ENCODE peak calls at places on chromosome 22, in ten cellular contexts. A is cardiac muscle cell; J is stomach; N is CD8-positive, alpha-beta T cell; V is GM12878; D is fibroblast of lung; U is HCT116; R is neuronal stem cell; W is testis; H is suprapubic skin. L is an unnamed sample. For H3K36me3, the result is how much of the 10 kb centered on the place peaks cover.

GRCh38 chr22:44621401-44622146 is 80.4 kb upstream of the PRR5 start:
- DNase-seq in A (no peak), J (no peak), N (no peak), V (no peak), D (no peak), U (no peak), R (no peak), W (no peak), H (no peak), L (no peak)

GRCh38 chr22:22692707-22693530 is 48.5 kb downstream of the GGTLC2 start:
- DNase-seq in A (peak), J (peak), N (peak), V (no peak), D (peak), U (no peak), R (peak), W (peak), H (no peak), L (peak)

GRCh38 chr22:19904174-19904856 is 37.3 kb upstream of the COMT start:
- DNase-seq in A (no peak), J (no peak), N (no peak), V (no peak), D (no peak), U (no peak), R (no peak), W (no peak), H (no peak), L (no peak)

GRCh38 chr22:44364750-44365118 is 52.0 kb upstream of the SHISAL1 start:
- DNase-seq in A (no peak), J (no peak), N (no peak), V (no peak), D (no peak), U (no peak), R (no peak), W (no peak), H (peak), L (no peak)

GRCh38 chr22:30947163-30947820 is 21.3 kb downstream of the MORC2 start:
- DNase-seq in A (no peak), J (no peak), N (no peak), V (no peak), D (no peak), U (no peak), R (peak), W (no peak), H (no peak), L (peak)

GRCh38 chr22:43136255-43136654 is 6.9 kb downstream of the MCAT start:
- DNase-seq in A (peak), J (peak), N (peak), V (no peak), D (peak), U (no peak), R (no peak), W (peak), H (no peak), L (no peak)

GRCh38 chr22:29380032-29380781 is 8.2 kb downstream of the AP1B1 start:
- DNase-seq in A (no peak), J (no peak), N (no peak), V (no peak), D (no peak), U (no peak), R (no peak), W (no peak), H (peak), L (peak)

GRCh38 chr22:31173386-31174145 is 13.6 kb downstream of the RNF185 start:
- DNase-seq in A (peak), J (no peak), N (no peak), V (no peak), D (peak), U (no peak), R (no peak), W (no peak), H (no peak), L (peak)

GRCh38 chr22:30606455-30607299 is at the start of gene TCN2:
- DNase-seq in A (peak), J (peak), N (peak), V (no peak), D (peak), U (no peak), R (peak), W (peak), H (peak), L (peak)

GRCh38 chr22:44355688-44356070 is 42.9 kb upstream of the SHISAL1 start:
- DNase-seq in A (no peak), J (no peak), N (no peak), V (no peak), D (no peak), U (no peak), R (no peak), W (no peak), H (peak), L (no peak)

GRCh38 chr22:30667486-30668305 is at the start of gene DUSP18:
- DNase-seq in A (peak), J (peak), N (peak), V (peak), D (peak), U (peak), R (peak), W (peak), H (peak), L (peak)

GRCh38 chr22:45262931-45263789 is 21.6 kb upstream of the UPK3A start:
- DNase-seq in A (no peak), J (no peak), N (no peak), V (peak), D (no peak), U (no peak), R (no peak), W (no peak), H (no peak), L (no peak)

GRCh38 chr22:30905696-30906341 is 62.8 kb downstream of the MORC2 start:
- DNase-seq in A (no peak), J (no peak), N (no peak), V (no peak), D (no peak), U (no peak), R (no peak), W (peak), H (no peak), L (no peak)

GRCh38 chr22:43012390-43012789 is 2.6 kb downstream of the PACSIN2 start:
- DNase-seq in A (no peak), J (no peak), N (no peak), V (no peak), D (peak), U (no peak), R (no peak), W (no peak), H (no peak), L (no peak)

GRCh38 chr22:44091021-44091721 is 67.1 kb downstream of the PARVB start:
- DNase-seq in A (peak), J (no peak), N (no peak), V (no peak), D (peak), U (peak), R (no peak), W (no peak), H (no peak), L (peak)

GRCh38 chr22:17368727-17369552 is at the start of gene CECR2:
- DNase-seq in A (peak), J (no peak), N (no peak), V (peak), D (peak), U (peak), R (peak), W (peak), H (no peak), L (no peak)

GRCh38 chr22:49291781-49292180 is 535.9 kb downstream of the BRD1 start:
- DNase-seq in A (no peak), J (no peak), N (no peak), V (no peak), D (no peak), U (no peak), R (no peak), W (no peak), H (peak), L (no peak)

GRCh38 chr22:50208939-50209892 is 8.4 kb downstream of the SELENOO start:
- DNase-seq in A (no peak), J (no peak), N (no peak), V (no peak), D (no peak), U (no peak), R (no peak), W (peak), H (no peak), L (no peak)

GRCh38 chr22:22894740-22895731 is 7.4 kb downstream of the IGLL5 start:
- DNase-seq in A (no peak), J (no peak), N (no peak), V (no peak), D (no peak), U (no peak), R (no peak), W (no peak), H (no peak), L (no peak)

GRCh38 chr22:32509045-32509444 is 34.4 kb downstream of the FBXO7 start:
- DNase-seq in A (no peak), J (no peak), N (no peak), V (no peak), D (no peak), U (no peak), R (no peak), W (no peak), H (no peak), L (no peak)

GRCh38 chr22:23187201-23187600 is 6.9 kb downstream of the BCR start:
- DNase-seq in A (peak), J (no peak), N (no peak), V (no peak), D (no peak), U (no peak), R (no peak), W (no peak), H (no peak), L (no peak)

GRCh38 chr22:25406510-25407210 is 157.8 kb upstream of the GRK3 start:
- DNase-seq in A (no peak), J (no peak), N (no peak), V (no peak), D (no peak), U (no peak), R (no peak), W (no peak), H (peak), L (no peak)

GRCh38 chr22:43881091-43882061 is 10.4 kb downstream of the PNPLA5 start:
- DNase-seq in A (no peak), J (no peak), N (no peak), V (no peak), D (no peak), U (no peak), R (no peak), W (no peak), H (peak), L (no peak)

GRCh38 chr22:33940741-33941140 is 20.5 kb upstream of the LARGE1 start:
- DNase-seq in A (no peak), J (no peak), N (no peak), V (no peak), D (no peak), U (no peak), R (no peak), W (no peak), H (no peak), L (peak)
- H3K36me3 ChIP-seq in A (under half), J (under half), N (under half), V (under half), D (under half), U (under half), R (under half), W (under half), H (under half), L (under half)

GRCh38 chr22:47331750-47332149 is 569.3 kb downstream of the TBC1D22A start:
- DNase-seq in A (no peak), J (no peak), N (no peak), V (no peak), D (no peak), U (no peak), R (no peak), W (no peak), H (no peak), L (no peak)
- H3K36me3 ChIP-seq in A (under half), J (under half), N (under half), V (under half), D (under half), U (under half), R (under half), W (under half), H (under half), L (under half)

GRCh38 chr22:35337932-35338331 is 38.2 kb downstream of the TOM1 start:
- DNase-seq in A (no peak), J (no peak), N (no peak), V (no peak), D (no peak), U (no peak), R (no peak), W (no peak), H (no peak), L (no peak)
- H3K36me3 ChIP-seq in A (under half), J (half or more), N (under half), V (under half), D (under half), U (under half), R (under half), W (under half), H (half or more), L (under half)

DNA sequence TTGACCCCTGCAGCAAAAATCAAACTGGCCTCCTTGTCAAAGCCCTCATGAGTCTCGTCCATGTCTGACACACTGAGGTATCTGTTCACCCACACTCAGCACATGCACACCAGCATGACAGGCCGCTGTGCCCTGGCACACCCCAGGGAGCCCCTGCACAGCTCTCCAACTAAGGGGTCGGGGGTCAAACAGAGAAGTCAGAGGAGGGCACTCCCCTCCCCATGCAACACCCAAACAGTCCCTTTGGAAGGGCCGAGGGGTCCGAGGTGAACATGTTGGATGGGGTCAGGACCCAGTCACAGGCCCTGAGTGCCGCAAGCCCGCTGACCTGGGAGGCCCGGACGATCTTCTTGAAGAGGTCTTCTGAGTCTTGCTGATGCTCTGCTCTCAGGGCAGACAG is 14.6 kb downstream of the SUN2 start:
- DNase-seq in A (no peak), J (no peak), N (no peak), V (no peak), D (no peak), U (no peak), R (no peak), W (no peak), H (no peak), L (no peak)
- H3K36me3 ChIP-seq in A (half or more), J (half or more), N (half or more), V (half or more), D (half or more), U (half or more), R (half or more), W (under half), H (half or more), L (half or more)

DNA sequence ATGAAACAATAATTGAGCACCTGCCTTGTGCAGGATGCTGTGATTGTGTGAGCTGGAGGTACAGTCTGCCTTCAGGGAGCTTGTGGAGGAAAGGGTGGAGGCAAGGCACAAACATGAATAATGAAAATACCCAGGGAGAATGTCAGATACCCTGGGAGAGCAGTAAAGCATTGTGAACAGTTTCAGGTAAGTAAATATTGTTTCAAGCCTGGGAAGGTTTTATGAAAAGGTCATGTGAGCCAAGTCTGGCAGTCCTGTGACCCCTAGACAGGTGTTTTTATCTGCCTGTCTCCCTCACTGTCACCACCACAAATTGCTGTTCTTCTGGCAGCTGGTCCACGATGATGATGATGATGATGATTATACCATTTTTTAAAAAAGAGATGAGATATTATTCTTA is 32.0 kb downstream of the SPECC1L start:
- DNase-seq in A (no peak), J (no peak), N (no peak), V (no peak), D (no peak), U (no peak), R (no peak), W (no peak), H (no peak), L (no peak)
- H3K36me3 ChIP-seq in A (under half), J (under half), N (under half), V (under half), D (under half), U (under half), R (half or more), W (under half), H (under half), L (under half)

DNA sequence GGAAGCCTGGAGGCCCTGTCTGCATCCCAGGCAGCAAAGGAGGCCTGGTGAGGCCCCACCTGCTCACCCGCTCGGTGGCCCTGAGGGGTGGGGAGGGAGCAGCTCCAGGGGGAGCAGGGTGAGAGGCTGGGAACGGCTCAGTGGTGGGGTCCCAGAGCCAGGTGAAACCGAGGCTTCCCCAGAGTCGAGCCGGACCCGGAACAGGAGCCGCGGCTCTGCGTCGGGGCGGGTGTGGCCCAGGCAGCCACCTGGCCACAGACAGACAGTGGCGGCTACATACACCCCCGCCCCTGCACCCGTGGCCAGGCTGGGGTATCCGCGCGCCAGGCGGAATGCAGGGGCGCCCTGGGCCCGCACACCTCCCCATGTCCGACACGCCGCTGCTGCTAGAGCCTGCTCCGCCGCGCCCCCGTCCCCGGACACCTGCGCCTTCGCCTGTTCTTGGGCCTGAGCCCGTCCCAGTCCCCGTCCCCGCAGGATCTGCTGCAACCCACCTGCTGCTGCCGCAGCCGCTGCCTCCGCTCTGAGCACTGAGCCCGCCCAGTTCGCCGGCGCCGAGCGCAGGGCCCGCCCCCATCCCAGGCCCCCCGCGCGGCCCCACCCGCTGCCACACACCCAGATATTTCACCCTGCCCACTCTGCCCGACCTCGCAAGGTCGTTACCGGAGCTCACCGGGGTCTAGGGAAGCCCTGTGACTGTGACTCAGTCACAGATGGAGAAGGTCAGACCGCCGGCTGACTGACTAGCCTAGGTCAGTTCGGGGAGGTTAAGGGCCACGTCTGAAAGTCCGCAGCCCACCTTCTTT is at the start of gene SLC7A4:
- DNase-seq in A (no peak), J (peak), N (no peak), V (no peak), D (no peak), U (no peak), R (no peak), W (peak), H (no peak), L (no peak)
- H3K36me3 ChIP-seq in A (under half), J (under half), N (under half), V (under half), D (under half), U (under half), R (under half), W (under half), H (under half), L (under half)

GRCh38 chr22:37923927-37924326 is 17.8 kb downstream of the MICALL1 start:
- DNase-seq in A (no peak), J (peak), N (no peak), V (no peak), D (no peak), U (no peak), R (no peak), W (no peak), H (no peak), L (no peak)

GRCh38 chr22:37918580-37919274 is 12.6 kb downstream of the MICALL1 start:
- DNase-seq in A (no peak), J (no peak), N (no peak), V (no peak), D (no peak), U (no peak), R (no peak), W (no peak), H (no peak), L (no peak)

GRCh38 chr22:37922177-37922576 is 16.1 kb downstream of the MICALL1 start:
- DNase-seq in A (no peak), J (no peak), N (no peak), V (no peak), D (no peak), U (no peak), R (no peak), W (no peak), H (no peak), L (no peak)

GRCh38 chr22:37918149-37918548 is 12.1 kb downstream of the MICALL1 start:
- DNase-seq in A (no peak), J (no peak), N (no peak), V (no peak), D (no peak), U (no peak), R (no peak), W (no peak), H (no peak), L (no peak)

DNA sequence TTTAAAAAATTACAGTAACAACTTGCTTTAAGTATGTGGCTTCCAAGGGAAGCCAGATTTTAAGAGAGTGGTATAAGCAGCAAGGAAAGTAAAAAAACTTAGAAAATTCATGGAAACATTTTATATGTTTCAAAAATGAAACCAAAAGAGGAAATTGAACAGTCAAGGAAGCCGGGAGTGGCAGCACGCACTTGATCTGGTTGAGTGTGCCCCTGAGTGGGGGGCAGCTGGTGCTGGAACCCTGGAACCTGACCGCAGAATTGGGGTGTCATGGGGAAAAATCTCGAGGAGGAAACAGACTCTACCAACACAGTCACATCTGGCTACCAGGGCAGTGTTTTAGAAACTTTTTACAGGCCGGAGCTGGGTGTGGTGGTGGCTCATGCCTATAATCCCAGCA is 14.0 kb downstream of the MICALL1 start:
- DNase-seq in A (no peak), J (no peak), N (no peak), V (no peak), D (no peak), U (no peak), R (no peak), W (no peak), H (no peak), L (no peak)
- H3K36me3 ChIP-seq in A (under half), J (half or more), N (under half), V (under half), D (under half), U (under half), R (half or more), W (under half), H (half or more), L (half or more)

DNA sequence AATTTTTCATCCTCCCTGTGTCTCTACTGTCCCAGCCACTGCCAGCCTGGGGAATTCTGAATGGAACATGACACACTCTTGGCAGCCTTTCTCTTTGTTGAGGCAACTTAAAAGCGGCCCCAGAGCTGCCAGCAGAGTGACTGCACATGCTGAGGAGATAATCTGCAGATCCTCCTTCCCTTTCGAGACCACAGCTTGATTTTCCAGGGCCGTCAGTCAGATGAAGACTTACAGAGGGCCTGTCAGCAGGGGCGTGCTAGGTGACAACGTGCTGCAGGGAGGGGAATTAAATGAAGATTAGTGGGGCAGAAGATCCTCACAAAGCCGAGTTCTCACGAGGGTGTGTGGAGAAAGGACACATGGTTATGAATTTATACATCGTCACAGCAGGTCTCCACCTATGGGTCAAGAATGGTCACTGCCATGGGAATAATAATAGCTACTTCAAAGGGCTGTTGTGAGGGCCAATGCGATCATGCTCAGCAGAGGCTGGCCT is 193.5 kb upstream of the PITPNB start:
- DNase-seq in A (peak), J (no peak), N (no peak), V (no peak), D (peak), U (peak), R (peak), W (peak), H (peak), L (peak)
- H3K36me3 ChIP-seq in A (under half), J (under half), N (under half), V (under half), D (under half), U (under half), R (under half), W (under half), H (under half), L (under half)

GRCh38 chr22:27857441-27857840 is 55.9 kb upstream of the MN1 start:
- DNase-seq in A (no peak), J (no peak), N (no peak), V (no peak), D (peak), U (no peak), R (no peak), W (no peak), H (no peak), L (no peak)
- H3K36me3 ChIP-seq in A (half or more), J (half or more), N (under half), V (under half), D (under half), U (half or more), R (half or more), W (under half), H (half or more), L (under half)

GRCh38 chr22:36347094-36347493 is 40.7 kb downstream of the MYH9 start:
- DNase-seq in A (no peak), J (peak), N (no peak), V (no peak), D (peak), U (no peak), R (no peak), W (no peak), H (no peak), L (no peak)
- H3K36me3 ChIP-seq in A (under half), J (half or more), N (under half), V (under half), D (under half), U (under half), R (half or more), W (under half), H (under half), L (under half)